ENCODE peak calls at places on chromosomes 2 and 18, in ten cellular contexts. One of them, this sample, is unnamed.

GRCh38 chr2:56749152-56749752 is 565.5 kb downstream of the CCDC85A start:
- DNase-seq in WTC11: no peak
- DNase-seq in neural progenitor cell: peak
- DNase-seq in BE2C: no peak
- DNase-seq in naive thymus-derived CD8-positive, alpha-beta T cell: no peak
- DNase-seq in HEK293T: peak
- DNase-seq in GM20000: peak
- DNase-seq in neural crest cell: no peak
- DNase-seq in fibroblast of lung: peak
- DNase-seq in caudate nucleus: no peak
- DNase-seq in this sample: peak

GRCh38 chr2:188969236-188970032 is 4.7 kb upstream of the COL3A1 start:
- DNase-seq in WTC11: no peak
- DNase-seq in neural progenitor cell: no peak
- DNase-seq in BE2C: no peak
- DNase-seq in naive thymus-derived CD8-positive, alpha-beta T cell: no peak
- DNase-seq in HEK293T: no peak
- DNase-seq in GM20000: no peak
- DNase-seq in neural crest cell: no peak
- DNase-seq in fibroblast of lung: peak
- DNase-seq in caudate nucleus: no peak
- DNase-seq in this sample: no peak

GRCh38 chr2:113240915-113241911 is 37.5 kb downstream of the PAX8 start:
- DNase-seq in WTC11: no peak
- DNase-seq in neural progenitor cell: no peak
- DNase-seq in BE2C: no peak
- DNase-seq in naive thymus-derived CD8-positive, alpha-beta T cell: no peak
- DNase-seq in HEK293T: no peak
- DNase-seq in GM20000: no peak
- DNase-seq in neural crest cell: no peak
- DNase-seq in fibroblast of lung: peak
- DNase-seq in caudate nucleus: no peak
- DNase-seq in this sample: no peak

GRCh38 chr18:74652392-74652988 is 54.8 kb downstream of the ZNF407 start:
- DNase-seq in WTC11: no peak
- DNase-seq in neural progenitor cell: peak
- DNase-seq in BE2C: no peak
- DNase-seq in naive thymus-derived CD8-positive, alpha-beta T cell: no peak
- DNase-seq in HEK293T: peak
- DNase-seq in GM20000: peak
- DNase-seq in neural crest cell: no peak
- DNase-seq in fibroblast of lung: peak
- DNase-seq in caudate nucleus: no peak
- DNase-seq in this sample: no peak

GRCh38 chr18:25737710-25738251 is 352.6 kb downstream of the SS18 start:
- DNase-seq in WTC11: no peak
- DNase-seq in neural progenitor cell: no peak
- DNase-seq in BE2C: no peak
- DNase-seq in naive thymus-derived CD8-positive, alpha-beta T cell: no peak
- DNase-seq in HEK293T: no peak
- DNase-seq in GM20000: no peak
- DNase-seq in neural crest cell: no peak
- DNase-seq in fibroblast of lung: peak
- DNase-seq in caudate nucleus: no peak
- DNase-seq in this sample: no peak

GRCh38 chr18:54551590-54551989 is 39.5 kb upstream of the DYNAP start:
- DNase-seq in WTC11: no peak
- DNase-seq in neural progenitor cell: peak
- DNase-seq in BE2C: no peak
- DNase-seq in naive thymus-derived CD8-positive, alpha-beta T cell: no peak
- DNase-seq in HEK293T: no peak
- DNase-seq in GM20000: no peak
- DNase-seq in neural crest cell: no peak
- DNase-seq in fibroblast of lung: no peak
- DNase-seq in caudate nucleus: no peak
- DNase-seq in this sample: no peak

GRCh38 chr2:164890533-164890932 is 48.9 kb upstream of the COBLL1 start:
- DNase-seq in WTC11: no peak
- DNase-seq in neural progenitor cell: no peak
- DNase-seq in BE2C: peak
- DNase-seq in naive thymus-derived CD8-positive, alpha-beta T cell: no peak
- DNase-seq in HEK293T: no peak
- DNase-seq in GM20000: no peak
- DNase-seq in neural crest cell: no peak
- DNase-seq in fibroblast of lung: peak
- DNase-seq in caudate nucleus: no peak
- DNase-seq in this sample: no peak

GRCh38 chr2:62603154-62603712 is 97.2 kb upstream of the TMEM17 start:
- DNase-seq in WTC11: no peak
- DNase-seq in neural progenitor cell: no peak
- DNase-seq in BE2C: no peak
- DNase-seq in naive thymus-derived CD8-positive, alpha-beta T cell: no peak
- DNase-seq in HEK293T: no peak
- DNase-seq in GM20000: no peak
- DNase-seq in neural crest cell: no peak
- DNase-seq in fibroblast of lung: no peak
- DNase-seq in caudate nucleus: no peak
- DNase-seq in this sample: no peak

GRCh38 chr2:3656762-3657691 is 973 bp upstream of the ALLC start:
- DNase-seq in WTC11: no peak
- DNase-seq in neural progenitor cell: no peak
- DNase-seq in BE2C: no peak
- DNase-seq in naive thymus-derived CD8-positive, alpha-beta T cell: no peak
- DNase-seq in HEK293T: no peak
- DNase-seq in GM20000: no peak
- DNase-seq in neural crest cell: no peak
- DNase-seq in fibroblast of lung: peak
- DNase-seq in caudate nucleus: peak
- DNase-seq in this sample: peak

GRCh38 chr2:140392824-140393223 is 1612.6 kb upstream of the NXPH2 start:
- DNase-seq in WTC11: no peak
- DNase-seq in neural progenitor cell: no peak
- DNase-seq in BE2C: no peak
- DNase-seq in naive thymus-derived CD8-positive, alpha-beta T cell: no peak
- DNase-seq in HEK293T: no peak
- DNase-seq in GM20000: no peak
- DNase-seq in neural crest cell: no peak
- DNase-seq in fibroblast of lung: peak
- DNase-seq in caudate nucleus: no peak
- DNase-seq in this sample: no peak

GRCh38 chr2:68862889-68863288 is 8.3 kb downstream of the BMP10 start:
- DNase-seq in WTC11: no peak
- DNase-seq in neural progenitor cell: no peak
- DNase-seq in BE2C: no peak
- DNase-seq in naive thymus-derived CD8-positive, alpha-beta T cell: no peak
- DNase-seq in HEK293T: no peak
- DNase-seq in GM20000: no peak
- DNase-seq in neural crest cell: no peak
- DNase-seq in fibroblast of lung: no peak
- DNase-seq in caudate nucleus: no peak
- DNase-seq in this sample: no peak

GRCh38 chr2:10249798-10250197 is 52.9 kb upstream of the HPCAL1 start:
- DNase-seq in WTC11: no peak
- DNase-seq in neural progenitor cell: no peak
- DNase-seq in BE2C: no peak
- DNase-seq in naive thymus-derived CD8-positive, alpha-beta T cell: no peak
- DNase-seq in HEK293T: no peak
- DNase-seq in GM20000: no peak
- DNase-seq in neural crest cell: no peak
- DNase-seq in fibroblast of lung: no peak
- DNase-seq in caudate nucleus: no peak
- DNase-seq in this sample: no peak

GRCh38 chr2:234725528-234726264 is 226.1 kb upstream of the SH3BP4 start:
- DNase-seq in WTC11: no peak
- DNase-seq in neural progenitor cell: no peak
- DNase-seq in BE2C: no peak
- DNase-seq in naive thymus-derived CD8-positive, alpha-beta T cell: no peak
- DNase-seq in HEK293T: no peak
- DNase-seq in GM20000: no peak
- DNase-seq in neural crest cell: no peak
- DNase-seq in fibroblast of lung: no peak
- DNase-seq in caudate nucleus: no peak
- DNase-seq in this sample: no peak

GRCh38 chr2:6951046-6951445 is 33.8 kb downstream of the RNF144A start:
- DNase-seq in WTC11: no peak
- DNase-seq in neural progenitor cell: no peak
- DNase-seq in BE2C: no peak
- DNase-seq in naive thymus-derived CD8-positive, alpha-beta T cell: no peak
- DNase-seq in HEK293T: no peak
- DNase-seq in GM20000: no peak
- DNase-seq in neural crest cell: no peak
- DNase-seq in fibroblast of lung: no peak
- DNase-seq in caudate nucleus: no peak
- DNase-seq in this sample: no peak

GRCh38 chr18:71583291-71583690 is 960.9 kb downstream of the CBLN2 start:
- DNase-seq in WTC11: no peak
- DNase-seq in neural progenitor cell: no peak
- DNase-seq in BE2C: no peak
- DNase-seq in naive thymus-derived CD8-positive, alpha-beta T cell: no peak
- DNase-seq in HEK293T: no peak
- DNase-seq in GM20000: no peak
- DNase-seq in neural crest cell: no peak
- DNase-seq in fibroblast of lung: peak
- DNase-seq in caudate nucleus: no peak
- DNase-seq in this sample: no peak

GRCh38 chr2:159684796-159685195 is 27.5 kb upstream of the MARCHF7 start:
- DNase-seq in WTC11: no peak
- DNase-seq in neural progenitor cell: no peak
- DNase-seq in BE2C: no peak
- DNase-seq in naive thymus-derived CD8-positive, alpha-beta T cell: no peak
- DNase-seq in HEK293T: no peak
- DNase-seq in GM20000: no peak
- DNase-seq in neural crest cell: no peak
- DNase-seq in fibroblast of lung: peak
- DNase-seq in caudate nucleus: no peak
- DNase-seq in this sample: no peak

GRCh38 chr2:34578641-34579040 is 979.5 kb upstream of the FAM98A start:
- DNase-seq in WTC11: no peak
- DNase-seq in neural progenitor cell: no peak
- DNase-seq in BE2C: no peak
- DNase-seq in naive thymus-derived CD8-positive, alpha-beta T cell: no peak
- DNase-seq in HEK293T: no peak
- DNase-seq in GM20000: no peak
- DNase-seq in neural crest cell: no peak
- DNase-seq in fibroblast of lung: no peak
- DNase-seq in caudate nucleus: no peak
- DNase-seq in this sample: no peak

GRCh38 chr2:9631976-9632700 is 1.3 kb upstream of the YWHAQ start:
- DNase-seq in WTC11: no peak
- DNase-seq in neural progenitor cell: peak
- DNase-seq in BE2C: no peak
- DNase-seq in naive thymus-derived CD8-positive, alpha-beta T cell: no peak
- DNase-seq in HEK293T: no peak
- DNase-seq in GM20000: no peak
- DNase-seq in neural crest cell: no peak
- DNase-seq in fibroblast of lung: no peak
- DNase-seq in caudate nucleus: no peak
- DNase-seq in this sample: no peak

GRCh38 chr2:134301099-134301970 is 47.5 kb downstream of the MGAT5 start:
- DNase-seq in WTC11: no peak
- DNase-seq in neural progenitor cell: no peak
- DNase-seq in BE2C: no peak
- DNase-seq in naive thymus-derived CD8-positive, alpha-beta T cell: no peak
- DNase-seq in HEK293T: no peak
- DNase-seq in GM20000: no peak
- DNase-seq in neural crest cell: no peak
- DNase-seq in fibroblast of lung: peak
- DNase-seq in caudate nucleus: no peak
- DNase-seq in this sample: no peak